ENCODE peak calls at places on chromosomes 16 and 17, in six cellular contexts. W is nephron progenitor cell; R is activated CD4-positive, alpha-beta T cell treated with anti-CD3 and anti-CD28 coated beads, Interleukin-2, amount 10 ng/mL, durations not matched to agents 7 days and 5 days; N is OCI-M1; H is CD8-positive, alpha-beta memory T cell; G is choroid plexus epithelial cell. T is an unnamed sample.
A peak's percentile ranks its signal among the peaks of the same experiment; 100 is the strongest.

GRCh38 chr17:52828621-52829020 is 670.1 kb upstream of the CA10 start:
- DNase-seq in W (no peak), H (no peak), R (no peak), N (no peak), G (no peak), T (no peak)

GRCh38 chr16:87844374-87844733 is 25.0 kb downstream of the SLC7A5 start:
- DNase-seq in H (no peak), G (no peak), N (no peak), R (no peak), W (peak; percentile 47), T (no peak)

GRCh38 chr16:85570213-85570734 is 42.8 kb upstream of the GSE1 start:
- DNase-seq in N (no peak), H (peak; percentile 16), G (no peak), W (no peak), R (no peak), T (no peak)

GRCh38 chr16:50210266-50211038 is 55.9 kb upstream of the ADCY7 start:
- DNase-seq in H (peak; percentile 16), G (peak; percentile 93), W (peak; percentile 61), R (peak; percentile 81), N (peak; percentile 83), T (peak; percentile 85)

GRCh38 chr17:50363217-50364060 is 9.5 kb downstream of the MRPL27 start:
- DNase-seq in W (peak; percentile 65), H (no peak), R (no peak), N (no peak), G (peak; percentile 81), T (peak; percentile 28)

GRCh38 chr17:44780161-44780560 is 21.4 kb downstream of the ADAM11 start:
- DNase-seq in H (no peak), W (no peak), N (no peak), R (no peak), G (no peak), T (no peak)

GRCh38 chr17:82870541-82870940 is 30.7 kb upstream of the ZNF750 start:
- DNase-seq in N (no peak), W (no peak), R (no peak), H (no peak), G (no peak), T (no peak)

GRCh38 chr16:66695474-66695934 is 1.0 kb downstream of the CMTM4 start:
- DNase-seq in G (no peak), H (no peak), R (no peak), N (no peak), W (no peak), T (no peak)

GRCh38 chr17:78037280-78037679 is 78.8 kb downstream of the TNRC6C start:
- DNase-seq in W (no peak), G (no peak), R (no peak), H (no peak), N (no peak), T (peak; percentile 39)

GRCh38 chr16:9364721-9365693 is 273.6 kb downstream of the HAPSTR1 start:
- DNase-seq in N (no peak), R (no peak), H (no peak), G (no peak), W (no peak), T (no peak)

GRCh38 chr17:72985882-72986720 is 106.4 kb downstream of the SLC39A11 start:
- DNase-seq in N (peak; percentile 89), W (peak; percentile 62), G (peak; percentile 91), R (peak; percentile 69), H (peak; percentile 6), T (peak; percentile 73)

GRCh38 chr17:19370493-19370960 is 7.8 kb upstream of the MAPK7 start:
- DNase-seq in G (no peak), H (no peak), W (no peak), N (peak; percentile 9), R (peak; percentile 31), T (no peak)

GRCh38 chr17:30203471-30203981 is 32.0 kb downstream of the SLC6A4 start:
- DNase-seq in H (no peak), W (no peak), R (no peak), N (no peak), G (no peak), T (no peak)

GRCh38 chr17:35540589-35541404 is 3.3 kb upstream of the SLFN12L start:
- DNase-seq in G (peak; percentile 76), W (no peak), H (peak; percentile 23), N (peak; percentile 87), R (peak; percentile 41), T (peak; percentile 81)

GRCh38 chr17:3678095-3678820 is 9.6 kb downstream of the EMC6 start:
- DNase-seq in R (no peak), N (no peak), G (no peak), W (peak; percentile 54), H (no peak), T (no peak)

GRCh38 chr16:19375561-19376158 is 42.0 kb upstream of the TMC5 start:
- DNase-seq in W (peak; percentile 53), R (peak; percentile 22), N (peak; percentile 71), G (peak; percentile 82), H (no peak), T (peak; percentile 69)

GRCh38 chr17:81391964-81392908 is 3.0 kb upstream of the BAHCC1 start:
- DNase-seq in H (no peak), W (no peak), R (no peak), G (peak; percentile 63), N (no peak), T (no peak)

GRCh38 chr17:40106760-40107265 is 6.4 kb upstream of the NR1D1 start:
- DNase-seq in R (no peak), G (no peak), H (no peak), W (no peak), N (no peak), T (no peak)

GRCh38 chr16:76235025-76235424 is 42.2 kb upstream of the CNTNAP4 start:
- DNase-seq in W (no peak), N (no peak), G (no peak), R (no peak), H (no peak), T (no peak)

GRCh38 chr17:40484285-40484972 is 17.0 kb downstream of the TNS4 start:
- DNase-seq in N (no peak), H (no peak), G (no peak), W (no peak), R (no peak), T (no peak)

GRCh38 chr17:75822119-75822799 is 21.9 kb downstream of the UNC13D start:
- DNase-seq in R (peak; percentile 40), W (no peak), G (no peak), N (no peak), H (no peak), T (no peak)

GRCh38 chr16:24838554-24839266 is 7.1 kb upstream of the SLC5A11 start:
- DNase-seq in G (peak; percentile 74), R (no peak), H (no peak), W (no peak), N (peak; percentile 88), T (peak; percentile 57)

GRCh38 chr16:55505333-55506015 is 3.4 kb upstream of the LPCAT2 start:
- DNase-seq in W (no peak), H (no peak), G (no peak), R (no peak), N (no peak), T (no peak)

GRCh38 chr16:8867483-8868271 is 1.1 kb downstream of the CARHSP1 start:
- DNase-seq in G (peak; percentile 47), H (no peak), R (peak; percentile 27), N (peak; percentile 62), W (peak; percentile 45), T (peak; percentile 64)

GRCh38 chr17:77720946-77721822 is 237.3 kb upstream of the TNRC6C start:
- DNase-seq in H (no peak), N (no peak), G (no peak), R (peak; percentile 3), W (no peak), T (no peak)

GRCh38 chr17:27282054-27282501 is 11.8 kb upstream of the WSB1 start:
- DNase-seq in R (no peak), N (peak; percentile 83), W (no peak), H (no peak), G (peak; percentile 73), T (no peak)

GRCh38 chr16:68331879-68332410 is 21.1 kb downstream of the PRMT7 start:
- DNase-seq in W (no peak), R (no peak), G (peak; percentile 74), H (no peak), N (no peak), T (no peak)

GRCh38 chr17:17767096-17767470 is 69.7 kb downstream of the SREBF1 start:
- DNase-seq in W (no peak), G (no peak), R (no peak), H (no peak), N (no peak), T (no peak)

GRCh38 chr17:41697122-41697962 is 8.7 kb downstream of the EIF1 start:
- DNase-seq in W (no peak), H (no peak), R (no peak), G (peak; percentile 74), N (peak; percentile 87), T (peak; percentile 29)

GRCh38 chr17:79987187-79987889 is 48.3 kb downstream of the TBC1D16 start:
- DNase-seq in H (no peak), W (no peak), R (no peak), G (peak; percentile 32), N (no peak), T (no peak)

GRCh38 chr16:14071576-14072271 is 605 bp downstream of the MRTFB start:
- DNase-seq in R (no peak), G (no peak), H (no peak), N (peak; percentile 13), W (no peak), T (peak; percentile 71)

GRCh38 chr16:48632137-48632774 is 22.3 kb upstream of the N4BP1 start:
- DNase-seq in N (no peak), H (no peak), G (no peak), W (no peak), R (no peak), T (no peak)

GRCh38 chr17:30236807-30237206 is 1.3 kb upstream of the SLC6A4 start:
- DNase-seq in G (peak; percentile 34), N (peak; percentile 58), W (peak; percentile 80), H (no peak), R (no peak), T (peak; percentile 25)

GRCh38 chr16:58011652-58012051 is 10.4 kb downstream of the USB1 start:
- DNase-seq in N (no peak), G (peak; percentile 78), W (no peak), H (no peak), R (no peak), T (no peak)

GRCh38 chr16:51919736-51920135 is 627.2 kb downstream of the TOX3 start:
- DNase-seq in R (no peak), N (no peak), W (no peak), G (no peak), H (no peak), T (no peak)

GRCh38 chr16:50093607-50094570 is 28.1 kb downstream of the HEATR3 start:
- DNase-seq in N (peak; percentile 1), G (peak; percentile 79), W (no peak), R (no peak), H (no peak), T (no peak)

GRCh38 chr17:63697341-63698286 is 2.3 kb downstream of the LIMD2 start:
- DNase-seq in H (peak; percentile 77), W (no peak), N (peak; percentile 90), R (peak; percentile 87), G (peak; percentile 47), T (peak; percentile 67)

GRCh38 chr17:75308732-75309629 is 19.7 kb upstream of the SLC25A19 start:
- DNase-seq in R (no peak), G (no peak), H (no peak), N (no peak), W (no peak), T (no peak)

GRCh38 chr16:66511615-66512500 is 38.1 kb downstream of the TK2 start:
- DNase-seq in H (no peak), N (peak; percentile 61), W (no peak), R (no peak), G (peak; percentile 72), T (peak; percentile 54)

GRCh38 chr17:15038656-15039055 is 226.5 kb downstream of the PMP22 start:
- DNase-seq in N (no peak), R (no peak), G (peak; percentile 29), W (no peak), H (no peak), T (no peak)